ENCODE peak calls at places on chromosomes 16 and 17, in six cellular contexts. I, K, F, Z, W and Y are unnamed samples.

GRCh38 chr16:88662843-88663606 is at the start of gene MVD:
- DNase-seq in I (peak), K (peak), F (peak), Z (peak), W (peak), Y (peak)

GRCh38 chr16:88463411-88463810 is 10.3 kb downstream of the ZFPM1 start:
- DNase-seq in I (no peak), K (no peak), F (no peak), Z (no peak), W (no peak), Y (no peak)

GRCh38 chr16:85524630-85525463 is 88.3 kb upstream of the GSE1 start:
- DNase-seq in I (peak), K (no peak), F (peak), Z (peak), W (peak), Y (no peak)

GRCh38 chr17:50697663-50698272 is 9.9 kb downstream of the ANKRD40 start:
- DNase-seq in I (no peak), K (no peak), F (no peak), Z (no peak), W (no peak), Y (no peak)

GRCh38 chr16:14015948-14016347 is 55.2 kb upstream of the MRTFB start:
- DNase-seq in I (peak), K (peak), F (peak), Z (no peak), W (no peak), Y (no peak)

GRCh38 chr16:73057369-73058210 is 9.7 kb upstream of the ZFHX3 start:
- DNase-seq in I (no peak), K (no peak), F (no peak), Z (peak), W (peak), Y (no peak)

GRCh38 chr17:80063815-80064585 is 27.6 kb downstream of the CCDC40 start:
- DNase-seq in I (peak), K (peak), F (peak), Z (peak), W (peak), Y (no peak)

GRCh38 chr16:86852135-86852534 is 273.8 kb downstream of the FOXL1 start:
- DNase-seq in I (no peak), K (no peak), F (no peak), Z (no peak), W (no peak), Y (no peak)

GRCh38 chr17:57349533-57350227 is 93.4 kb downstream of the MSI2 start:
- DNase-seq in I (no peak), K (no peak), F (no peak), Z (no peak), W (no peak), Y (no peak)

DNA sequence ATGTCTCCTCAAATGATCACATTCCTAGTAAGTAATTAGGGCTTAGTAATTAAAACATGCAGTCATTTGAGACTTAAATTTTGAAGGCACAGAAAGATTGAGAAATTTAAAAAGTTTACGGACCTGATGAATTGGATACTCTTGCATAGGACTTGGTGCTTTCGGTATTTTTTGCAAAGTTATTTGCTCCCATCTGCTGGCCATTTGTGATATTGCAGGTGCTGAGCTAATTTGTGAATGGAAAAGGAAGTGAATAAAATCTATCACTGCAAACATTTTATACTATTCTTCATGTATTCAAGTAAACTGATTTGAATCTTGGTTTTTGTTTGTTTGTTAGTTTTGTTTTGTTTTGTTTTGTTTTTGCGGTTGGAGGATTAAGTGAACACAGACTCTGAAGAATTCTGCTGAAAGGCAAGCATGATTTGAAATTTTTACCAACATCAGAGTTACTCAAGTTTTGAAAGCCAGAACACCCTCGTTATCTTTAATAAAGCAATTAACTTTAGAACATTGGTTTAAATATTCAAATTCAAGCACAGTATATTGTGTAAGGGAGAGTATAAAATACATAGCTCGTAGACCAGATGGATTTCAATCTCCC is 689.5 kb upstream of the RBFOX1 start:
- DNase-seq in I (peak), K (no peak), F (peak), Z (peak), W (no peak), Y (peak)
- TF ChIP-seq CTCF in I (peak), K (no peak), F (peak), Z (peak), W (peak), Y (peak)

DNA sequence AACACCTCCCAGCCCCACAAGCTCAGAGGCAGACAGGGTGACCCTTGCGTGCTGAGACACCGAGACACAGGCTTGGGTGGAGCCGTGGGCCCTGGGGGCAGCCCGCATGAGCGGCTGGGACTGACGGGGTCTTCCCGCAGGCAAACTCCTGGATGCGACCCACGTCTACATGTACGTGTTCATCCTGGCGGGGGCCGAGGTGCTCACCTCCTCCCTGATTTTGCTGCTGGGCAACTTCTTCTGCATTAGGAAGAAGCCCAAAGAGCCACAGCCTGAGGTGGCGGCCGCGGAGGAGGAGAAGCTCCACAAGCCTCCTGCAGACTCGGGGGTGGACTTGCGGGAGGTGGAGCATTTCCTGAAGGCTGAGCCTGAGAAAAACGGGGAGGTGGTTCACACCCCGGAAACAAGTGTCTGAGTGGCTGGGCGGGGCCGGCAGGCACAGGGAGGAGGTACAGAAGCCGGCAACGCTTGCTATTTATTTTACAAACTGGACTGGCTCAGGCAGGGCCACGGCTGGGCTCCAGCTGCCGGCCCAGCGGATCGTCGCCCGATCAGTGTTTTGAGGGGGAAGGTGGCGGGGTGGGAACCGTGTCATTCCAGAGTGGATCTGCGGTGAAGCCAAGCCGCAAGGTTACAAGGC is 9.8 kb downstream of the SLC16A3 start:
- DNase-seq in I (peak), K (peak), F (peak), Z (peak), W (peak), Y (no peak)
- H3K4me3 ChIP-seq in I (no peak), K (no peak), F (no peak), Z (no peak), W (no peak), Y (no peak)

GRCh38 chr17:7186241-7186640 is 7.1 kb upstream of the ASGR1 start:
- DNase-seq in I (no peak), K (no peak), F (no peak), Z (no peak), W (no peak), Y (no peak)
- TF ChIP-seq CTCF in I (peak), K (no peak), F (peak), Z (no peak), W (peak), Y (peak)

DNA sequence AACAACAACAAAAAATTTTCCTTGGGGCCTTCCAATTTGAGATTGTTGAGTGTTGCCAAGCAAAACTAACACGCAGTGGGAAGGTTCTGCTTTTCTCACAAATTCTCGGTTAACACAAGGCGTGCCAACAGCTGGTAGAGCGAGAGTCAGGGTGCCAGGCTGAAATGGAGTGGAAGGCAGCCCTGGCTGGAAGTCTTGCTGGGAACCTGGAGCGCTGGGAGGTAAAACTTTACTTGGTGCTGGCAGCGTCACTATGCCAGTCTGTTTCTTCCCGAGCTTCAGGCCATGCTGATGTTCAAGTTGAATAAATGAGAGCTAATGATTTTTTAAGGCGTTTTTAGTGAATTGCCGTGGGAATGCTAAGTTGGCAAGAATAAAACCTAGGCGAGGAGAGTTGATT is 189.5 kb downstream of the WWOX start:
- DNase-seq in I (no peak), K (no peak), F (no peak), Z (no peak), W (no peak), Y (no peak)
- H3K4me3 ChIP-seq in I (no peak), K (no peak), F (no peak), Z (no peak), W (no peak), Y (no peak)